ENCODE peak calls at places on chromosomes 3 and 15, in five cellular contexts. One of them, this sample, is unnamed.
A peak's percentile ranks its signal among the peaks of the same experiment; 100 is the strongest.

GRCh38 chr15:69045810-69046209 is 31.3 kb downstream of the NOX5 start:
- DNase-seq in PC-3: peak; percentile 39
- DNase-seq in A549: peak; percentile 58
- DNase-seq in astrocyte of the spinal cord: peak; percentile 70
- DNase-seq in epithelial cell of esophagus: no peak
- DNase-seq in this sample: no peak

GRCh38 chr3:131549340-131549739 is 46.6 kb upstream of the MRPL3 start:
- DNase-seq in PC-3: peak; percentile 40
- DNase-seq in epithelial cell of esophagus: peak; percentile 15
- DNase-seq in A549: peak; percentile 29
- DNase-seq in astrocyte of the spinal cord: peak; percentile 7
- DNase-seq in this sample: no peak

GRCh38 chr3:107117922-107118576 is 259.2 kb upstream of the CCDC54 start:
- DNase-seq in PC-3: peak; percentile 78
- DNase-seq in A549: peak; percentile 54
- DNase-seq in astrocyte of the spinal cord: peak; percentile 87
- DNase-seq in epithelial cell of esophagus: peak; percentile 67
- DNase-seq in this sample: peak; percentile 88

GRCh38 chr3:178538065-178538464 is 1.8 kb downstream of the KCNMB2 start:
- DNase-seq in PC-3: no peak
- DNase-seq in epithelial cell of esophagus: no peak
- DNase-seq in astrocyte of the spinal cord: no peak
- DNase-seq in A549: no peak
- DNase-seq in this sample: no peak

GRCh38 chr3:177574232-177574856 is 377.1 kb upstream of the TBL1XR1 start:
- DNase-seq in epithelial cell of esophagus: peak; percentile 88
- DNase-seq in astrocyte of the spinal cord: peak; percentile 83
- DNase-seq in A549: peak; percentile 87
- DNase-seq in PC-3: no peak
- DNase-seq in this sample: peak; percentile 79

GRCh38 chr15:29226431-29227216 is 43.0 kb downstream of the NSMCE3 start:
- DNase-seq in A549: no peak
- DNase-seq in epithelial cell of esophagus: no peak
- DNase-seq in astrocyte of the spinal cord: no peak
- DNase-seq in PC-3: no peak
- DNase-seq in this sample: no peak

GRCh38 chr3:188937389-188937788 is 234.4 kb upstream of the TPRG1 start:
- DNase-seq in PC-3: no peak
- DNase-seq in astrocyte of the spinal cord: no peak
- DNase-seq in epithelial cell of esophagus: no peak
- DNase-seq in A549: no peak
- DNase-seq in this sample: no peak

GRCh38 chr15:81492303-81492702 is 118.3 kb upstream of the TMC3 start:
- DNase-seq in astrocyte of the spinal cord: peak; percentile 59
- DNase-seq in A549: no peak
- DNase-seq in PC-3: peak; percentile 6
- DNase-seq in epithelial cell of esophagus: peak; percentile 33
- DNase-seq in this sample: no peak

GRCh38 chr3:51962854-51963530 is 4.3 kb downstream of the PCBP4 start:
- DNase-seq in epithelial cell of esophagus: no peak
- DNase-seq in astrocyte of the spinal cord: no peak
- DNase-seq in A549: no peak
- DNase-seq in PC-3: no peak
- DNase-seq in this sample: peak; percentile 42

GRCh38 chr3:155282416-155283091 is 10.9 kb downstream of the STRIT1 start:
- DNase-seq in A549: no peak
- DNase-seq in PC-3: peak; percentile 34
- DNase-seq in astrocyte of the spinal cord: peak; percentile 80
- DNase-seq in epithelial cell of esophagus: no peak
- DNase-seq in this sample: peak; percentile 83

GRCh38 chr15:29631076-29632070 is 190.9 kb downstream of the TJP1 start:
- DNase-seq in PC-3: no peak
- DNase-seq in astrocyte of the spinal cord: no peak
- DNase-seq in A549: no peak
- DNase-seq in epithelial cell of esophagus: no peak
- DNase-seq in this sample: no peak

GRCh38 chr3:142929109-142929508 is 34.4 kb downstream of the PAQR9 start:
- DNase-seq in astrocyte of the spinal cord: no peak
- DNase-seq in PC-3: peak; percentile 70
- DNase-seq in epithelial cell of esophagus: peak; percentile 83
- DNase-seq in A549: peak; percentile 82
- DNase-seq in this sample: peak; percentile 29

GRCh38 chr15:88650556-88650955 is 11.7 kb downstream of the ISG20 start:
- DNase-seq in epithelial cell of esophagus: no peak
- DNase-seq in PC-3: no peak
- DNase-seq in astrocyte of the spinal cord: no peak
- DNase-seq in A549: no peak
- DNase-seq in this sample: no peak

GRCh38 chr15:40238927-40239591 is at the start of gene PAK6:
- DNase-seq in astrocyte of the spinal cord: peak; percentile 28
- DNase-seq in A549: peak; percentile 30
- DNase-seq in PC-3: peak; percentile 93
- DNase-seq in epithelial cell of esophagus: peak; percentile 96
- DNase-seq in this sample: peak; percentile 37

GRCh38 chr3:157104928-157105652 is 54.9 kb downstream of the CCNL1 start:
- DNase-seq in A549: no peak
- DNase-seq in PC-3: no peak
- DNase-seq in astrocyte of the spinal cord: no peak
- DNase-seq in epithelial cell of esophagus: no peak
- DNase-seq in this sample: no peak

GRCh38 chr15:59997070-59997701 is 6.9 kb upstream of the FOXB1 start:
- DNase-seq in A549: no peak
- DNase-seq in PC-3: peak; percentile 42
- DNase-seq in astrocyte of the spinal cord: no peak
- DNase-seq in epithelial cell of esophagus: peak; percentile 36
- DNase-seq in this sample: no peak

GRCh38 chr15:84816694-84817460 is at the start of gene ALPK3:
- DNase-seq in A549: no peak
- DNase-seq in PC-3: no peak
- DNase-seq in epithelial cell of esophagus: no peak
- DNase-seq in astrocyte of the spinal cord: no peak
- DNase-seq in this sample: no peak

GRCh38 chr3:195077611-195078540 is 193.1 kb downstream of the XXYLT1 start:
- DNase-seq in astrocyte of the spinal cord: no peak
- DNase-seq in A549: no peak
- DNase-seq in epithelial cell of esophagus: no peak
- DNase-seq in PC-3: no peak
- DNase-seq in this sample: no peak

GRCh38 chr3:126117786-126118185 is 33.9 kb upstream of the SLC41A3 start:
- DNase-seq in A549: no peak
- DNase-seq in PC-3: no peak
- DNase-seq in astrocyte of the spinal cord: no peak
- DNase-seq in epithelial cell of esophagus: no peak
- DNase-seq in this sample: no peak

GRCh38 chr3:39933986-39934693 is 124.7 kb downstream of the MYRIP start:
- DNase-seq in astrocyte of the spinal cord: no peak
- DNase-seq in PC-3: no peak
- DNase-seq in A549: no peak
- DNase-seq in epithelial cell of esophagus: no peak
- DNase-seq in this sample: peak; percentile 10

GRCh38 chr15:79978694-79979519 is 7.9 kb upstream of the BCL2A1 start:
- DNase-seq in A549: no peak
- DNase-seq in astrocyte of the spinal cord: peak; percentile 9
- DNase-seq in epithelial cell of esophagus: peak; percentile 79
- DNase-seq in PC-3: no peak
- DNase-seq in this sample: peak; percentile 82

GRCh38 chr3:9976736-9977709 is 9.6 kb downstream of the EMC3 start:
- DNase-seq in astrocyte of the spinal cord: peak; percentile 96
- DNase-seq in PC-3: peak; percentile 98
- DNase-seq in A549: peak; percentile 93
- DNase-seq in epithelial cell of esophagus: peak; percentile 98
- DNase-seq in this sample: peak; percentile 96

GRCh38 chr3:38450853-38451252 is 2.8 kb upstream of the ACVR2B start:
- DNase-seq in PC-3: no peak
- DNase-seq in A549: no peak
- DNase-seq in astrocyte of the spinal cord: no peak
- DNase-seq in epithelial cell of esophagus: no peak
- DNase-seq in this sample: no peak

GRCh38 chr3:153166206-153166605 is 4.2 kb downstream of the RAP2B start:
- DNase-seq in astrocyte of the spinal cord: peak; percentile 35
- DNase-seq in epithelial cell of esophagus: peak; percentile 61
- DNase-seq in A549: no peak
- DNase-seq in PC-3: peak; percentile 45
- DNase-seq in this sample: no peak

GRCh38 chr3:47412842-47413520 is 32.2 kb downstream of the PTPN23 start:
- DNase-seq in A549: no peak
- DNase-seq in astrocyte of the spinal cord: no peak
- DNase-seq in epithelial cell of esophagus: no peak
- DNase-seq in PC-3: no peak
- DNase-seq in this sample: no peak

GRCh38 chr3:127915937-127916480 is 977 bp downstream of the KBTBD12 start:
- DNase-seq in PC-3: no peak
- DNase-seq in A549: no peak
- DNase-seq in epithelial cell of esophagus: no peak
- DNase-seq in astrocyte of the spinal cord: no peak
- DNase-seq in this sample: peak; percentile 33

GRCh38 chr3:50204804-50205718 is at the start of gene SLC38A3:
- DNase-seq in A549: no peak
- DNase-seq in epithelial cell of esophagus: no peak
- DNase-seq in PC-3: no peak
- DNase-seq in astrocyte of the spinal cord: no peak
- DNase-seq in this sample: no peak

GRCh38 chr15:74906193-74906449 is 530 bp downstream of the FAM219B start:
- DNase-seq in epithelial cell of esophagus: no peak
- DNase-seq in astrocyte of the spinal cord: no peak
- DNase-seq in PC-3: no peak
- DNase-seq in A549: no peak
- DNase-seq in this sample: no peak

GRCh38 chr3:71690222-71690821 is 34.9 kb downstream of the EIF4E3 start:
- DNase-seq in astrocyte of the spinal cord: peak; percentile 48
- DNase-seq in A549: no peak
- DNase-seq in epithelial cell of esophagus: peak; percentile 84
- DNase-seq in PC-3: no peak
- DNase-seq in this sample: peak; percentile 64

GRCh38 chr15:33126559-33127290 is 67.8 kb downstream of the FMN1 start:
- DNase-seq in astrocyte of the spinal cord: peak; percentile 97
- DNase-seq in epithelial cell of esophagus: peak; percentile 94
- DNase-seq in A549: peak; percentile 70
- DNase-seq in PC-3: peak; percentile 98
- DNase-seq in this sample: peak; percentile 98

GRCh38 chr15:78308422-78309021 is 9.1 kb upstream of the SKIC8 start:
- DNase-seq in astrocyte of the spinal cord: peak; percentile 63
- DNase-seq in epithelial cell of esophagus: peak; percentile 73
- DNase-seq in A549: peak; percentile 77
- DNase-seq in PC-3: peak; percentile 79
- DNase-seq in this sample: peak; percentile 87

GRCh38 chr3:148554367-148554766 is 143.3 kb upstream of the AGTR1 start:
- DNase-seq in epithelial cell of esophagus: no peak
- DNase-seq in PC-3: no peak
- DNase-seq in A549: no peak
- DNase-seq in astrocyte of the spinal cord: no peak
- DNase-seq in this sample: no peak

GRCh38 chr3:183287301-183287971 is 34.4 kb downstream of the B3GNT5 start:
- DNase-seq in epithelial cell of esophagus: peak; percentile 94
- DNase-seq in A549: peak; percentile 69
- DNase-seq in PC-3: peak; percentile 87
- DNase-seq in astrocyte of the spinal cord: peak; percentile 94
- DNase-seq in this sample: peak; percentile 81

GRCh38 chr3:124235446-124235845 is 243.5 kb upstream of the ROPN1 start:
- DNase-seq in PC-3: no peak
- DNase-seq in astrocyte of the spinal cord: no peak
- DNase-seq in A549: no peak
- DNase-seq in epithelial cell of esophagus: no peak
- DNase-seq in this sample: no peak

GRCh38 chr3:149536429-149536828 is 61.9 kb downstream of the TM4SF4 start:
- DNase-seq in PC-3: no peak
- DNase-seq in astrocyte of the spinal cord: peak; percentile 75
- DNase-seq in epithelial cell of esophagus: no peak
- DNase-seq in A549: peak; percentile 55
- DNase-seq in this sample: no peak

GRCh38 chr3:172120912-172121311 is 81.5 kb downstream of the FNDC3B start:
- DNase-seq in PC-3: no peak
- DNase-seq in A549: no peak
- DNase-seq in epithelial cell of esophagus: no peak
- DNase-seq in astrocyte of the spinal cord: no peak
- DNase-seq in this sample: no peak

GRCh38 chr3:136276049-136276755 is 26.1 kb downstream of the PCCB start:
- DNase-seq in astrocyte of the spinal cord: no peak
- DNase-seq in PC-3: no peak
- DNase-seq in A549: no peak
- DNase-seq in epithelial cell of esophagus: peak; percentile 87
- DNase-seq in this sample: no peak
- TF ChIP-seq CTCF in astrocyte of the spinal cord: peak; percentile 8
- TF ChIP-seq CTCF in PC-3: no peak
- TF ChIP-seq CTCF in A549: no peak
- TF ChIP-seq CTCF in epithelial cell of esophagus: peak; percentile 43
- TF ChIP-seq CTCF in this sample: peak; percentile 11

DNA sequence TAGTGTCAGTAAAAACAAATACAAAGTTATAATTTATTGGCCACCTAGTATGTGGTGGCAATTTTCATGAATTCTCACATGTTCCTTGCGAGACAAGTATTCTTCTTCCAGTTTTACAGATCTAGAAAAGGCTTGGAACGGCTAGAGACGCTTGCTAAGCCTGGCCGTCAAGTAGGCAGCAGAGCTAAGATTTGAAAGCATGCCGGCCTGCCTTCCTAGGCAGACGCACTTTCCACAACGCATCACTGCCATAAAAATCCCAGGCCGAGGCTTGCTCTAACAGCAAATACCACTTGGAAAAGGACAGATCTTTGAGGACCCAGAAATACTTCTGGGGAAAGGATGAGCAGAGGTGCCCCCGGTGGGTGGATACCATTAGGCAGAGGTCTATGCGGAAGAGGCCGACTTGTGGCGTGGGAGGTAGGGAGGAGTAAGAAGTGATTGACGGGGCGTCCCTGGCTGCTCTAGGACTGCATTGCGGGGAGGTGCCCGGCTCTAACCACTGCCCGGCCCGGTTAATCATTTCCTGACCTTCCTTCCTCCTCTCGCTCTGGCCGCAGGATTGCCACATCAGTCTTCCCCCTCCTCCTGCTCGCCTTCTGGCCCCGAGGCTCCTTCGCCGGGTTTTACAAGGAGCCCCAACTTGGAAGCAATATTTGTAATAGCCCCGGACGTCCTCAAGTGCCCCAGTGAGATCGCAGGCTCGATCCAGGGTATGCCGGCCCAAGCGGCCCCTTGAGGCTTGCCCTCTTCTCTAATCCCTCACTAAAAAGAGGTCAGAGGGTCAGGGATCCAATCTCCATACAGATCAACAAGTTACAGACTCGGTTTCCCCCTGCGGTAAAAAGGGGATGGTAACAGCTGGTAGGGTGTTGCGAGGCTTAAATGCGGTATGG is 1.3 kb upstream of the USP3 start:
- DNase-seq in epithelial cell of esophagus: peak; percentile 86
- DNase-seq in PC-3: peak; percentile 90
- DNase-seq in astrocyte of the spinal cord: peak; percentile 81
- DNase-seq in A549: peak; percentile 99
- DNase-seq in this sample: peak; percentile 97
- H3K4me3 ChIP-seq in epithelial cell of esophagus: peak overlapping the region; percentile 58
- H3K4me3 ChIP-seq in PC-3: peak overlapping the region; percentile 67
- H3K4me3 ChIP-seq in astrocyte of the spinal cord: peak overlapping the region; percentile 47
- H3K4me3 ChIP-seq in A549: peak overlapping the region; percentile 77
- H3K4me3 ChIP-seq in this sample: peak overlapping the region; percentile 52

GRCh38 chr3:45227946-45228345 is 1.9 kb upstream of the TMEM158 start:
- DNase-seq in A549: no peak
- DNase-seq in astrocyte of the spinal cord: no peak
- DNase-seq in PC-3: no peak
- DNase-seq in epithelial cell of esophagus: no peak
- DNase-seq in this sample: no peak
- TF ChIP-seq CTCF in A549: no peak
- TF ChIP-seq CTCF in astrocyte of the spinal cord: no peak
- TF ChIP-seq CTCF in PC-3: no peak
- TF ChIP-seq CTCF in epithelial cell of esophagus: no peak
- TF ChIP-seq CTCF in this sample: no peak

GRCh38 chr3:99709686-99710085 is 71.3 kb downstream of the COL8A1 start:
- DNase-seq in A549: no peak
- DNase-seq in PC-3: no peak
- DNase-seq in epithelial cell of esophagus: no peak
- DNase-seq in astrocyte of the spinal cord: no peak
- DNase-seq in this sample: no peak
- H3K4me3 ChIP-seq in A549: no peak overlapping the region
- H3K4me3 ChIP-seq in PC-3: no peak overlapping the region
- H3K4me3 ChIP-seq in epithelial cell of esophagus: no peak overlapping the region
- H3K4me3 ChIP-seq in astrocyte of the spinal cord: no peak overlapping the region
- H3K4me3 ChIP-seq in this sample: no peak overlapping the region

This sample was measured in foreskin fibroblast.